ENCODE peak calls at places on chromosomes 5 and 9, in five cellular contexts. One of them, this sample, is unnamed.

GRCh38 chr9:9749591-9749990 is 863.2 kb downstream of the PTPRD start:
- DNase-seq in mesendoderm: no peak
- DNase-seq in H9: no peak
- DNase-seq in endothelial cell of umbilical vein: peak; percentile 67
- DNase-seq in HCT116: no peak
- DNase-seq in this sample: no peak

GRCh38 chr9:106404137-106404536 is 458.8 kb upstream of the ZNF462 start:
- DNase-seq in mesendoderm: no peak
- DNase-seq in endothelial cell of umbilical vein: no peak
- DNase-seq in H9: no peak
- DNase-seq in HCT116: no peak
- DNase-seq in this sample: no peak

GRCh38 chr5:124162782-124163532 is 583.5 kb downstream of the ZNF608 start:
- DNase-seq in H9: no peak
- DNase-seq in HCT116: no peak
- DNase-seq in mesendoderm: no peak
- DNase-seq in endothelial cell of umbilical vein: peak; percentile 59
- DNase-seq in this sample: peak; percentile 58

GRCh38 chr9:87862536-87863268 is 20.0 kb upstream of the SPATA31E1 start:
- DNase-seq in HCT116: peak; percentile 35
- DNase-seq in endothelial cell of umbilical vein: no peak
- DNase-seq in H9: no peak
- DNase-seq in mesendoderm: peak; percentile 84
- DNase-seq in this sample: peak; percentile 73

GRCh38 chr5:176535101-176535654 is 2.0 kb downstream of the RNF44 start:
- DNase-seq in H9: no peak
- DNase-seq in mesendoderm: peak; percentile 38
- DNase-seq in HCT116: no peak
- DNase-seq in endothelial cell of umbilical vein: peak; percentile 29
- DNase-seq in this sample: peak; percentile 19

GRCh38 chr9:96636368-96636767 is 16.7 kb upstream of the CDC14B start:
- DNase-seq in H9: no peak
- DNase-seq in endothelial cell of umbilical vein: no peak
- DNase-seq in HCT116: no peak
- DNase-seq in mesendoderm: no peak
- DNase-seq in this sample: no peak

GRCh38 chr9:94921072-94921471 is 194.6 kb downstream of the AOPEP start:
- DNase-seq in HCT116: no peak
- DNase-seq in mesendoderm: peak; percentile 74
- DNase-seq in H9: no peak
- DNase-seq in endothelial cell of umbilical vein: no peak
- DNase-seq in this sample: peak; percentile 56

GRCh38 chr5:73858786-73859185 is 232.8 kb downstream of the ARHGEF28 start:
- DNase-seq in mesendoderm: no peak
- DNase-seq in HCT116: no peak
- DNase-seq in endothelial cell of umbilical vein: no peak
- DNase-seq in H9: no peak
- DNase-seq in this sample: no peak

GRCh38 chr5:135295852-135296251 is 103.2 kb downstream of the MACROH2A1 start:
- DNase-seq in H9: no peak
- DNase-seq in mesendoderm: no peak
- DNase-seq in HCT116: no peak
- DNase-seq in endothelial cell of umbilical vein: no peak
- DNase-seq in this sample: no peak

GRCh38 chr9:84170521-84171141 is 169.9 kb downstream of the SLC28A3 start:
- DNase-seq in HCT116: peak; percentile 81
- DNase-seq in H9: peak; percentile 50
- DNase-seq in mesendoderm: peak; percentile 74
- DNase-seq in endothelial cell of umbilical vein: peak; percentile 33
- DNase-seq in this sample: peak; percentile 36

GRCh38 chr5:19886123-19886921 is 101.7 kb downstream of the CDH18 start:
- DNase-seq in mesendoderm: peak; percentile 23
- DNase-seq in HCT116: no peak
- DNase-seq in H9: no peak
- DNase-seq in endothelial cell of umbilical vein: no peak
- DNase-seq in this sample: peak; percentile 54

GRCh38 chr5:176904276-176904675 is 5.1 kb upstream of the HK3 start:
- DNase-seq in H9: no peak
- DNase-seq in endothelial cell of umbilical vein: no peak
- DNase-seq in mesendoderm: peak; percentile 29
- DNase-seq in HCT116: no peak
- DNase-seq in this sample: no peak

GRCh38 chr5:11719888-11720481 is 184.3 kb downstream of the CTNND2 start:
- DNase-seq in mesendoderm: peak; percentile 86
- DNase-seq in H9: peak; percentile 75
- DNase-seq in HCT116: no peak
- DNase-seq in endothelial cell of umbilical vein: no peak
- DNase-seq in this sample: peak; percentile 85

GRCh38 chr5:44321176-44321575 is 68.0 kb downstream of the FGF10 start:
- DNase-seq in H9: no peak
- DNase-seq in mesendoderm: no peak
- DNase-seq in HCT116: no peak
- DNase-seq in endothelial cell of umbilical vein: no peak
- DNase-seq in this sample: no peak

GRCh38 chr9:122835313-122835731 is 6.9 kb upstream of the PDCL start:
- DNase-seq in H9: peak; percentile 40
- DNase-seq in endothelial cell of umbilical vein: peak; percentile 26
- DNase-seq in mesendoderm: peak; percentile 59
- DNase-seq in HCT116: no peak
- DNase-seq in this sample: no peak

GRCh38 chr9:115121140-115121710 is 3.3 kb upstream of the TNC start:
- DNase-seq in mesendoderm: no peak
- DNase-seq in endothelial cell of umbilical vein: no peak
- DNase-seq in HCT116: no peak
- DNase-seq in H9: no peak
- DNase-seq in this sample: peak; percentile 85

GRCh38 chr9:135028956-135029355 is 58.5 kb upstream of the OLFM1 start:
- DNase-seq in mesendoderm: no peak
- DNase-seq in HCT116: no peak
- DNase-seq in H9: no peak
- DNase-seq in endothelial cell of umbilical vein: no peak
- DNase-seq in this sample: no peak

GRCh38 chr5:151480859-151481258 is 33.5 kb downstream of the SLC36A1 start:
- DNase-seq in mesendoderm: peak; percentile 65
- DNase-seq in H9: no peak
- DNase-seq in endothelial cell of umbilical vein: no peak
- DNase-seq in HCT116: no peak
- DNase-seq in this sample: peak; percentile 34

GRCh38 chr9:127088724-127089615 is 33.5 kb downstream of the ANGPTL2 start:
- DNase-seq in endothelial cell of umbilical vein: no peak
- DNase-seq in HCT116: no peak
- DNase-seq in mesendoderm: no peak
- DNase-seq in H9: no peak
- DNase-seq in this sample: no peak

GRCh38 chr5:88377705-88378656 is 109.3 kb upstream of the TMEM161B start:
- DNase-seq in mesendoderm: no peak
- DNase-seq in HCT116: no peak
- DNase-seq in endothelial cell of umbilical vein: no peak
- DNase-seq in H9: no peak
- DNase-seq in this sample: no peak

GRCh38 chr9:77807295-77807694 is 159.2 kb upstream of the GNA14 start:
- DNase-seq in H9: no peak
- DNase-seq in mesendoderm: no peak
- DNase-seq in HCT116: no peak
- DNase-seq in endothelial cell of umbilical vein: peak; percentile 79
- DNase-seq in this sample: peak; percentile 66

DNA sequence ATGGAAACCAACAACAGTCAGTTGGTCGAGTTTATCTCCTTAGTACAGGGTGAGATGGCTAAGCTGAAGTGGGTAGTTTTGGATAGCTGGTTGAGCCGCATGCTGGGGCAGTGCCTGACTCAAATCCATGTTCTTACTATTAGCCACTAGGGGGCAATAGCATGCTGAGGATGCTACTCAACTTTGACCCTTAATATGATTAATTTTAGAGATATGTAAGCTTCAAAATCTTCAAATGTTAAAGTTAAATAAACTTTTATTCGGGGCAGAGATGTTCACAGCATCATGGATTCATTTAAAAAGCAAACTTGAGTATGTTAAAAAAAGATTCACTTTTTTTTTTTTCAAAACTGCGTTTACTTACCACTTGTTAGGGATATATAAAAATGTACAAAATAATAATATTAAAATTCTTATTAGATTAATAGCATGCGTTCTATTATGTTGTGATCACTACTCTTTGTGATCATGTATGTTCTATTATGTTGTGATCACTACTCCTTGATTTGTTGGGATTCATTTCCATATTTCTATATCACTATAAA is 57.0 kb downstream of the C9orf153 start:
- DNase-seq in endothelial cell of umbilical vein: peak; percentile 54
- DNase-seq in HCT116: peak; percentile 27
- DNase-seq in mesendoderm: peak; percentile 62
- DNase-seq in H9: peak; percentile 49
- DNase-seq in this sample: peak; percentile 59
- H3K9ac ChIP-seq in endothelial cell of umbilical vein: no peak overlapping the region
- H3K9ac ChIP-seq in HCT116: no peak overlapping the region
- H3K9ac ChIP-seq in mesendoderm: no peak overlapping the region
- H3K9ac ChIP-seq in H9: no peak overlapping the region
- H3K9ac ChIP-seq in this sample: no peak overlapping the region

GRCh38 chr5:80816590-80816989 is 143.6 kb upstream of the RASGRF2 start:
- DNase-seq in mesendoderm: no peak
- DNase-seq in H9: no peak
- DNase-seq in endothelial cell of umbilical vein: no peak
- DNase-seq in HCT116: no peak
- DNase-seq in this sample: no peak
- H3K9ac ChIP-seq in mesendoderm: no peak overlapping the region
- H3K9ac ChIP-seq in H9: no peak overlapping the region
- H3K9ac ChIP-seq in endothelial cell of umbilical vein: no peak overlapping the region
- H3K9ac ChIP-seq in HCT116: no peak overlapping the region
- H3K9ac ChIP-seq in this sample: no peak overlapping the region

DNA sequence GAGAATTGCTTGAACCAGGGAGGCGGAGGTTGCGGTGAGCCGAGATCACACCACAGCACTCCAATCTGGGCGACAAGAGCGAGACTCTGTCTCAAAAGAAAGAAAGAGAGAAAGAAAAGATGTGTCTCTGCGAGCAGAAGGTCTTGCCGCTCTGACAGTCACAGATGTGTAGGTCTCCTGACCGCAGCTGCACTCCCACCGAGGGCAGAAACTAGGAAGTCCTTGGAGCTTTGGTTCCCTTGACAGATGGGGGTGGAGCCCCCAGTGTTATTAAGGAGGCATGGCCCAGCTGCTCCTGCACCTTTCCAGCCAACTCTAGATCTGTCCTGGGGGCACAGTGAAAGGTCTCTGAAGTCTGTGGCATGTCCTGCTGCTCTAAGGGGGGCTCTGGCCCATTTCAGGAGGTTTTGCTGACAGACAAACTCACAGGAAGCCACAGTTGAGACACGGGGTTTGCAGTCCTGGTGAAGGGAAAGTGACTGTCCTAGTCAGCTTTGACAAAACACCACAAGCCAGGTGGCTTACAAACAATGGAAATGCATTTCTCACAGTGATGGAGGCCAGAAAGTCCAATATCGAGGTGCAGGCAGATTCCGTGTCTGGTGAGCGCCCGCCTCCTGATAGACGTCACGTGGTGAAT is 9.0 kb upstream of the DIPK1B start:
- DNase-seq in H9: no peak
- DNase-seq in mesendoderm: no peak
- DNase-seq in HCT116: no peak
- DNase-seq in endothelial cell of umbilical vein: no peak
- DNase-seq in this sample: no peak
- H3K9ac ChIP-seq in H9: no peak overlapping the region
- H3K9ac ChIP-seq in mesendoderm: no peak overlapping the region
- H3K9ac ChIP-seq in HCT116: no peak overlapping the region
- H3K9ac ChIP-seq in endothelial cell of umbilical vein: no peak overlapping the region
- H3K9ac ChIP-seq in this sample: no peak overlapping the region

GRCh38 chr9:76652894-76653293 is 111.3 kb upstream of the PCA3 start:
- DNase-seq in HCT116: no peak
- DNase-seq in H9: no peak
- DNase-seq in mesendoderm: no peak
- DNase-seq in endothelial cell of umbilical vein: no peak
- DNase-seq in this sample: no peak
- H3K9ac ChIP-seq in HCT116: no peak overlapping the region
- H3K9ac ChIP-seq in H9: no peak overlapping the region
- H3K9ac ChIP-seq in mesendoderm: no peak overlapping the region
- H3K9ac ChIP-seq in endothelial cell of umbilical vein: no peak overlapping the region
- H3K9ac ChIP-seq in this sample: no peak overlapping the region

DNA sequence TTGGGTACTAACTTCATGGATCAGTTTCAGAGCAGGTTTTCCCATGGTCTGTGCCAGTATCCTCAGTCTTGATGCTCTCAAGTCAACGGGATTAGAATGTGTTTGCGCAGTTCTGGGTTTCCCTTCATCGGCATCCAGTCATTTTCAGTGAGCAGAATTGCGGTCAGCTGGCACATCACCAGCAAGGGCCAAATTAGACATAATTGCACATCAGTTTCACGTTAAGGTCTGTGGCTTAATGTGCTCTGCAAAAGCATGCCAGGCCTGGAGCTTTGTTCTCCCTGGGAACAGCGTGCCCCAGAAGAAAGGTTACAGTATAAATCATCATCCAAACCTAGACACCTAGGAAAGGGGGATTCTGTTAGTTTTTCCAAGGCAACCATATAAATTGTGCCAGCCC is 22.9 kb downstream of the IQGAP2 start:
- DNase-seq in HCT116: no peak
- DNase-seq in endothelial cell of umbilical vein: no peak
- DNase-seq in mesendoderm: no peak
- DNase-seq in H9: no peak
- DNase-seq in this sample: no peak
- H3K9ac ChIP-seq in HCT116: no peak overlapping the region
- H3K9ac ChIP-seq in endothelial cell of umbilical vein: no peak overlapping the region
- H3K9ac ChIP-seq in mesendoderm: no peak overlapping the region
- H3K9ac ChIP-seq in H9: no peak overlapping the region
- H3K9ac ChIP-seq in this sample: no peak overlapping the region

DNA sequence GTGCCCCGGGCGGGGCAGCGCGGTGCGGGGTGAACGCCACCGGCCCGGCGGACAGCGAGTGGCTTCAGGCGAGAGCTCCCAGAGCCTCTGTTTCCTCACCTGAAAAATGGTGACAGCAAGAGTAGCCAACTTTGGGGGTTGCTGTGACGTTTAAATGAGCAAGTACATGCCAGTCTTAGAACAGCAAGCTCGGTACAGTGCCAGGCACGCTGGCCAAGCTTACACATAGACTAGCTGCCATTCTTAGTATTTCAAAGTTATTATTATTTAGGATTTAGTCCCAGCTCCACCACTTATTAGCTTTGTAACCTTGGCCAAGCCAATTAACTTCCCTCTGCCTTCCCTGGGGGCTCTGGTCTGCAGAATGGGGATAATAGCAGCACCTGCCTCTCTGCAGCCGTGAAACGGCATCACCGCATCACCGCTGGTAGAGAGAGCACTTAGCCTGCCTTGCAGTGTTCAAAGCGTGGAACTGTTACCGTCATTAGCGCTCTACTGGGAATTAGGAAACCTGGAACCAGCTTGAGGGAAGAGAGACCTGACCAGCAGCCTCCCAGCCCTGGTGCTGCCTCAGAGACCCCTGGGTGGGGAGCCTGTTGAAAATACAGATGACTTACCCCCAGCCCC is at the start of gene C9orf50:
- DNase-seq in HCT116: no peak
- DNase-seq in H9: no peak
- DNase-seq in mesendoderm: no peak
- DNase-seq in endothelial cell of umbilical vein: no peak
- DNase-seq in this sample: no peak
- H3K9ac ChIP-seq in HCT116: no peak within 1 kb of the TSS
- H3K9ac ChIP-seq in H9: no peak within 1 kb of the TSS
- H3K9ac ChIP-seq in mesendoderm: peak within 1 kb of the TSS; percentile 73
- H3K9ac ChIP-seq in endothelial cell of umbilical vein: peak within 1 kb of the TSS; percentile 20
- H3K9ac ChIP-seq in this sample: no peak within 1 kb of the TSS